ENCODE peak calls at places on chromosomes 7 and 10, in four cellular contexts. One of them, this sample, is unnamed.

GRCh38 chr10:101889256-101890210 is 45.9 kb upstream of the KCNIP2 start:
- ATAC-seq in heart right ventricle: no peak
- ATAC-seq in activated CD8-positive, alpha-beta memory T cell treated with anti-CD3 and anti-CD28 coated beads, Interleukin-2, amount 10 ng/mL, durations not matched to agents 7 days and 5 days: peak; percentile 70
- ATAC-seq in right cardiac atrium: peak; percentile 59
- ATAC-seq in this sample: no peak

GRCh38 chr7:92674379-92674778 is 84.2 kb upstream of the FAM133B start:
- ATAC-seq in heart right ventricle: no peak
- ATAC-seq in activated CD8-positive, alpha-beta memory T cell treated with anti-CD3 and anti-CD28 coated beads, Interleukin-2, amount 10 ng/mL, durations not matched to agents 7 days and 5 days: no peak
- ATAC-seq in right cardiac atrium: no peak
- ATAC-seq in this sample: no peak

GRCh38 chr7:46153951-46154787 is 233.1 kb upstream of the IGFBP3 start:
- ATAC-seq in heart right ventricle: no peak
- ATAC-seq in activated CD8-positive, alpha-beta memory T cell treated with anti-CD3 and anti-CD28 coated beads, Interleukin-2, amount 10 ng/mL, durations not matched to agents 7 days and 5 days: peak; percentile 30
- ATAC-seq in right cardiac atrium: no peak
- ATAC-seq in this sample: peak; percentile 34

GRCh38 chr7:151542606-151543130 is 23.0 kb upstream of the RHEB start:
- ATAC-seq in heart right ventricle: no peak
- ATAC-seq in activated CD8-positive, alpha-beta memory T cell treated with anti-CD3 and anti-CD28 coated beads, Interleukin-2, amount 10 ng/mL, durations not matched to agents 7 days and 5 days: no peak
- ATAC-seq in right cardiac atrium: no peak
- ATAC-seq in this sample: no peak

GRCh38 chr10:71671983-71672535 is 47.5 kb downstream of the C10orf105 start:
- ATAC-seq in heart right ventricle: no peak
- ATAC-seq in activated CD8-positive, alpha-beta memory T cell treated with anti-CD3 and anti-CD28 coated beads, Interleukin-2, amount 10 ng/mL, durations not matched to agents 7 days and 5 days: no peak
- ATAC-seq in right cardiac atrium: peak; percentile 29
- ATAC-seq in this sample: no peak

GRCh38 chr7:8201846-8202441 is 60.0 kb downstream of the ICA1 start:
- ATAC-seq in heart right ventricle: no peak
- ATAC-seq in activated CD8-positive, alpha-beta memory T cell treated with anti-CD3 and anti-CD28 coated beads, Interleukin-2, amount 10 ng/mL, durations not matched to agents 7 days and 5 days: no peak
- ATAC-seq in right cardiac atrium: peak; percentile 58
- ATAC-seq in this sample: peak; percentile 19

GRCh38 chr10:11789294-11789693 is 33.9 kb upstream of the PROSER2 start:
- ATAC-seq in heart right ventricle: no peak
- ATAC-seq in activated CD8-positive, alpha-beta memory T cell treated with anti-CD3 and anti-CD28 coated beads, Interleukin-2, amount 10 ng/mL, durations not matched to agents 7 days and 5 days: no peak
- ATAC-seq in right cardiac atrium: no peak
- ATAC-seq in this sample: no peak

GRCh38 chr10:102669206-102670064 is 25.2 kb downstream of the TRIM8 start:
- ATAC-seq in heart right ventricle: peak; percentile 59
- ATAC-seq in activated CD8-positive, alpha-beta memory T cell treated with anti-CD3 and anti-CD28 coated beads, Interleukin-2, amount 10 ng/mL, durations not matched to agents 7 days and 5 days: no peak
- ATAC-seq in right cardiac atrium: peak; percentile 73
- ATAC-seq in this sample: peak; percentile 48

GRCh38 chr10:70069346-70069745 is 16.7 kb downstream of the MACROH2A2 start:
- ATAC-seq in heart right ventricle: no peak
- ATAC-seq in activated CD8-positive, alpha-beta memory T cell treated with anti-CD3 and anti-CD28 coated beads, Interleukin-2, amount 10 ng/mL, durations not matched to agents 7 days and 5 days: no peak
- ATAC-seq in right cardiac atrium: no peak
- ATAC-seq in this sample: no peak

GRCh38 chr7:86900886-86901285 is 158.6 kb downstream of the ELAPOR2 start:
- ATAC-seq in heart right ventricle: no peak
- ATAC-seq in activated CD8-positive, alpha-beta memory T cell treated with anti-CD3 and anti-CD28 coated beads, Interleukin-2, amount 10 ng/mL, durations not matched to agents 7 days and 5 days: no peak
- ATAC-seq in right cardiac atrium: no peak
- ATAC-seq in this sample: no peak

GRCh38 chr7:67438174-67438837 is 441.7 kb downstream of the TYW1 start:
- ATAC-seq in heart right ventricle: no peak
- ATAC-seq in activated CD8-positive, alpha-beta memory T cell treated with anti-CD3 and anti-CD28 coated beads, Interleukin-2, amount 10 ng/mL, durations not matched to agents 7 days and 5 days: no peak
- ATAC-seq in right cardiac atrium: no peak
- ATAC-seq in this sample: no peak

GRCh38 chr7:87424075-87424474 is 51.4 kb downstream of the ABCB4 start:
- ATAC-seq in heart right ventricle: no peak
- ATAC-seq in activated CD8-positive, alpha-beta memory T cell treated with anti-CD3 and anti-CD28 coated beads, Interleukin-2, amount 10 ng/mL, durations not matched to agents 7 days and 5 days: no peak
- ATAC-seq in right cardiac atrium: no peak
- ATAC-seq in this sample: no peak

GRCh38 chr10:87842776-87843497 is 20.4 kb downstream of the KLLN start:
- ATAC-seq in heart right ventricle: no peak
- ATAC-seq in activated CD8-positive, alpha-beta memory T cell treated with anti-CD3 and anti-CD28 coated beads, Interleukin-2, amount 10 ng/mL, durations not matched to agents 7 days and 5 days: no peak
- ATAC-seq in right cardiac atrium: no peak
- ATAC-seq in this sample: no peak

GRCh38 chr10:32409741-32410140 is 36.2 kb upstream of the CCDC7 start:
- ATAC-seq in heart right ventricle: no peak
- ATAC-seq in activated CD8-positive, alpha-beta memory T cell treated with anti-CD3 and anti-CD28 coated beads, Interleukin-2, amount 10 ng/mL, durations not matched to agents 7 days and 5 days: no peak
- ATAC-seq in right cardiac atrium: no peak
- ATAC-seq in this sample: no peak

GRCh38 chr7:99429756-99430155 is 8.8 kb downstream of the PTCD1 start:
- ATAC-seq in heart right ventricle: no peak
- ATAC-seq in activated CD8-positive, alpha-beta memory T cell treated with anti-CD3 and anti-CD28 coated beads, Interleukin-2, amount 10 ng/mL, durations not matched to agents 7 days and 5 days: no peak
- ATAC-seq in right cardiac atrium: no peak
- ATAC-seq in this sample: no peak

GRCh38 chr7:83643012-83643411 is 5.9 kb downstream of the SEMA3E start:
- ATAC-seq in heart right ventricle: no peak
- ATAC-seq in activated CD8-positive, alpha-beta memory T cell treated with anti-CD3 and anti-CD28 coated beads, Interleukin-2, amount 10 ng/mL, durations not matched to agents 7 days and 5 days: no peak
- ATAC-seq in right cardiac atrium: no peak
- ATAC-seq in this sample: no peak

GRCh38 chr7:148621563-148621962 is 31.0 kb downstream of the C7orf33 start:
- ATAC-seq in heart right ventricle: no peak
- ATAC-seq in activated CD8-positive, alpha-beta memory T cell treated with anti-CD3 and anti-CD28 coated beads, Interleukin-2, amount 10 ng/mL, durations not matched to agents 7 days and 5 days: no peak
- ATAC-seq in right cardiac atrium: no peak
- ATAC-seq in this sample: no peak